ENCODE peak calls at places on chromosomes 5 and 9, in five cellular contexts. U is GM12878, F is fibroblast of lung, K is IMR-90, T is neural progenitor cell. P is an unnamed sample.

GRCh38 chr5:131974622-131974955 is 29.1 kb upstream of the MEIKIN start:
- DNase-seq in U (no peak), F (no peak), K (no peak), T (no peak), P (no peak)

GRCh38 chr5:139848508-139849100 is 53.0 kb downstream of the PSD2 start:
- DNase-seq in U (no peak), F (no peak), K (no peak), T (no peak), P (peak; percentile 83)

GRCh38 chr5:93421987-93422391 is 159.0 kb downstream of the NR2F1-AS1 start:
- DNase-seq in U (no peak), F (peak; percentile 54), K (no peak), T (peak; percentile 51), P (no peak)

GRCh38 chr9:72635197-72635596 is 113.8 kb downstream of the TMC1 start:
- DNase-seq in U (peak; percentile 51), F (peak; percentile 26), K (no peak), T (peak; percentile 27), P (no peak)

GRCh38 chr5:14475013-14475412 is 106.6 kb upstream of the OTULINL start:
- DNase-seq in U (no peak), F (no peak), K (no peak), T (no peak), P (no peak)

GRCh38 chr5:1651971-1652872 is 128.5 kb upstream of the LPCAT1 start:
- DNase-seq in U (no peak), F (no peak), K (no peak), T (no peak), P (peak; percentile 85)

GRCh38 chr9:27888661-27889295 is 315.5 kb upstream of the C9orf72 start:
- DNase-seq in U (peak; percentile 4), F (no peak), K (no peak), T (no peak), P (no peak)

GRCh38 chr9:92146610-92147009 is 31.4 kb upstream of the SPTLC1 start:
- DNase-seq in U (no peak), F (peak; percentile 57), K (peak; percentile 31), T (no peak), P (peak; percentile 67)

GRCh38 chr9:12934515-12935301 is 159.9 kb downstream of the LURAP1L start:
- DNase-seq in U (no peak), F (no peak), K (no peak), T (no peak), P (no peak)

GRCh38 chr5:178327931-178328711 is 95.5 kb upstream of the PHYKPL start:
- DNase-seq in U (no peak), F (no peak), K (no peak), T (no peak), P (no peak)

GRCh38 chr5:133325834-133326233 is 274.0 kb downstream of the HSPA4 start:
- DNase-seq in U (no peak), F (no peak), K (no peak), T (no peak), P (no peak)

GRCh38 chr9:128150594-128151342 is 1.5 kb downstream of the LCN2 start:
- DNase-seq in U (no peak), F (no peak), K (no peak), T (peak; percentile 69), P (peak; percentile 59)

GRCh38 chr9:131609116-131609830 is 64.0 kb downstream of the PRRT1B start:
- DNase-seq in U (no peak), F (peak; percentile 83), K (peak; percentile 74), T (peak; percentile 34), P (peak; percentile 94)

GRCh38 chr5:86500947-86501346 is 116.8 kb upstream of the COX7C start:
- DNase-seq in U (no peak), F (no peak), K (no peak), T (peak; percentile 6), P (no peak)

GRCh38 chr5:35369965-35370790 is 139.9 kb upstream of the PRLR start:
- DNase-seq in U (no peak), F (no peak), K (no peak), T (peak; percentile 92), P (no peak)

GRCh38 chr9:76717611-76718010 is 46.6 kb upstream of the PCA3 start:
- DNase-seq in U (no peak), F (peak; percentile 57), K (peak; percentile 4), T (no peak), P (peak; percentile 85)

GRCh38 chr9:16307626-16308195 is 562.8 kb downstream of the BNC2 start:
- DNase-seq in U (no peak), F (no peak), K (no peak), T (no peak), P (no peak)

GRCh38 chr5:56737002-56737621 is 78.2 kb upstream of the MAP3K1 start:
- DNase-seq in U (no peak), F (peak; percentile 23), K (peak; percentile 75), T (no peak), P (no peak)

GRCh38 chr9:93125331-93125894 is 8.6 kb downstream of the NINJ1 start:
- DNase-seq in U (no peak), F (no peak), K (no peak), T (no peak), P (peak; percentile 17)

GRCh38 chr9:110303136-110303535 is 34.5 kb downstream of the TXNDC8 start:
- DNase-seq in U (no peak), F (no peak), K (peak; percentile 54), T (no peak), P (no peak)

GRCh38 chr9:109923826-109924225 is 143.8 kb downstream of the PALM2AKAP2 start:
- DNase-seq in U (no peak), F (no peak), K (no peak), T (no peak), P (no peak)

GRCh38 chr5:149632311-149633251 is 51.3 kb downstream of the ARHGEF37 start:
- DNase-seq in U (no peak), F (peak; percentile 95), K (peak; percentile 93), T (no peak), P (peak; percentile 95)

GRCh38 chr5:174243904-174244303 is 198.4 kb downstream of the NSG2 start:
- DNase-seq in U (no peak), F (no peak), K (no peak), T (no peak), P (no peak)

GRCh38 chr9:16030513-16031185 is 477.8 kb downstream of the CCDC171 start:
- DNase-seq in U (peak; percentile 35), F (peak; percentile 99), K (peak; percentile 96), T (no peak), P (peak; percentile 80)

GRCh38 chr9:91803970-91804752 is 145.9 kb downstream of the ROR2 start:
- DNase-seq in U (no peak), F (no peak), K (no peak), T (no peak), P (no peak)

GRCh38 chr9:126635661-126636439 is 22.1 kb downstream of the LMX1B start:
- DNase-seq in U (no peak), F (no peak), K (no peak), T (peak; percentile 53), P (no peak)

GRCh38 chr9:14294659-14295058 is 19.3 kb downstream of the NFIB start:
- DNase-seq in U (no peak), F (no peak), K (no peak), T (no peak), P (no peak)

GRCh38 chr9:122348791-122349190 is 22.0 kb upstream of the PTGS1 start:
- DNase-seq in U (no peak), F (no peak), K (no peak), T (no peak), P (peak; percentile 39)

GRCh38 chr5:127849436-127849835 is 146.2 kb downstream of the CCDC192 start:
- DNase-seq in U (no peak), F (no peak), K (no peak), T (no peak), P (no peak)
- H2AFZ ChIP-seq in U (no peak overlapping the region), F (no peak overlapping the region), K (no peak overlapping the region), T (no peak overlapping the region), P (no peak overlapping the region)

DNA sequence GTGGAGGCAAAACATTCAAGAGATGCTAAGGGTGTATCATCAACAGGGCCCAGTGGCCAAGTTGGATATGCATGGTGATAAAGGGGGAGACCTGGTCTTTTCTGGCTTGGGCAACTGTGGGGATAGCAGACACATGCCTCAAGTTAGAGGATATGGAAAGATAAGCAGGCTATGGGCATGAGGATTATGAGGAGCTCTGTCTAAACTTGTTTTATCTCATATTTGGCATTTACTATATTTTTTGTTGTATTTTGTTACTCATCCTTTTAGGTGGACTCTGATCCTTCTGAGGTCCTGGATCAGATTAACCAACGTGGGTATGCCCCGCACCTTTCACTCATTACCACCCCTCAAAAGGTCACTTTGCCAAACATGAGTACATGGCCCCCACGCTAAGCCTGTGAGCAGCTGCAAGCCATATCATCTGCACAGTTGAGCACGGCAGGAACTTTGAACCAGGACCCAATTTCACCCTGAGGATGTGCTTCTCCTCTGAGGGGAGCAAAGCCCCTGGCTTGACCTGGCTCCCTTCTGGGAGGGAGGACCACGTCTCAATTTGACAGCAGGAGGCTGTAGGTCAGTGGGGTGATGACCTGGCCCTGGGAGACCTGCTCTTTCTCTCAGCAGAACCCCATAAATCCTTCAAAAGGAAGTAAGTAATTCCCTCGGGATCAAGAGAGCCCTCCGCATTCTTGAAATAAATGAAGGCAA is 71.1 kb upstream of the CD180 start:
- DNase-seq in U (no peak), F (no peak), K (no peak), T (peak; percentile 24), P (no peak)
- H3K4me2 ChIP-seq in U (no peak overlapping the region), F (peak overlapping the region; percentile 84), K (peak overlapping the region; percentile 47), T (peak overlapping the region; percentile 43), P (peak overlapping the region; percentile 86)

GRCh38 chr9:19769213-19769612 is 19.6 kb downstream of the SLC24A2 start:
- DNase-seq in U (no peak), F (no peak), K (no peak), T (no peak), P (no peak)
- TF ChIP-seq CTCF in U (no peak), F (no peak), K (no peak), T (no peak), P (no peak)

GRCh38 chr5:172383231-172383802 is 71.0 kb downstream of the SH3PXD2B start:
- DNase-seq in U (no peak), F (peak; percentile 86), K (peak; percentile 81), T (no peak), P (peak; percentile 50)

GRCh38 chr5:172377856-172378255 is 76.5 kb downstream of the SH3PXD2B start:
- DNase-seq in U (no peak), F (no peak), K (no peak), T (no peak), P (no peak)

GRCh38 chr5:172379481-172379880 is 74.8 kb downstream of the SH3PXD2B start:
- DNase-seq in U (no peak), F (no peak), K (no peak), T (no peak), P (peak; percentile 91)

GRCh38 chr5:172380261-172380991 is 73.9 kb downstream of the SH3PXD2B start:
- DNase-seq in U (no peak), F (no peak), K (peak; percentile 83), T (no peak), P (peak; percentile 37)

DNA sequence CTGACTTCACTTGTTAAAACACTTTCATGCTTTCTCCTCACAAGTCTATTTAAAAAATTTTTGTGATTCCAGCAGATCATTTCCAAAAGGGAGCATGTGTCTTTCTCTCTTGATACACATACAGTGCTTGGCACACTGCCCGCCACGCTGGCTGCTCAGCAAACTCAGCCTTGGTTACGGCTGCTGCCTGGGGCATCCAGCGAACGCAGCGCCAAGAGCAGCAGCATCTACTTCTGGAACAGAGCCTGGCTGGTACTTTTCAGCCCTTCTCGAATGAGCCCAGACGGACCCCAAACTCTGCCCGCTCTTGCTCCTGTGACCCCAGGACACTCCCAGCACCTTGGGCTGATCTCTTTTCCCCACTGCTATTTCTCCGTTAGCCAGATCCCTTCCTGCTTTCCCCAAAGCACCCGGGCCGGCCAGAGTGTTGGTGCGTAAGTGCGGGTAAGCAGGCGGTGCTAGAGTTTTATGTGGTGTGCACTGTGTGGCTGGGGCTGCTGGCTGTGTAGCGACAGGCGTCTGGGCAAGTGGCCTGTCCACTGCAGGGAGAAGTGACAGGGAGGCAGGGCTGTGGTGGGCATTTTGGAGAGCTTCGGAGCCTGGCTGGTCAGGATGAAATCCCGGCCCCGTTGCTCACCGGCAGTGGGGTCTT is 73.2 kb downstream of the SH3PXD2B start:
- DNase-seq in U (no peak), F (peak; percentile 51), K (peak; percentile 74), T (no peak), P (no peak)
- H2AFZ ChIP-seq in U (no peak overlapping the region), F (peak overlapping the region; percentile 67), K (peak overlapping the region; percentile 66), T (no peak overlapping the region), P (no peak overlapping the region)